ENCODE peak calls at places on chromosomes 1 and 21, in six cellular contexts. C is HCEC 1CT, F is testis, A is EL, U is NCI-H1105 treated with DMSO at 0.1 percent for 48 hours, S is NCI-H1694 treated with DMSO at 0.1 percent for 48 hours. Z is an unnamed sample.

GRCh38 chr1:5436808-5437207 is 555.4 kb downstream of the NPHP4 start:
- DNase-seq in C (no peak), F (no peak), A (no peak), U (no peak), S (no peak), Z (no peak)

GRCh38 chr1:24892188-24893153 is 37.6 kb downstream of the RUNX3 start:
- DNase-seq in C (no peak), F (no peak), A (no peak), U (no peak), S (no peak), Z (no peak)

GRCh38 chr21:44295163-44295601 is 4.7 kb upstream of the PFKL start:
- DNase-seq in C (no peak), F (no peak), A (no peak), U (no peak), S (no peak), Z (peak; percentile 59)

GRCh38 chr1:168974117-168974516 is 132.4 kb upstream of the ATP1B1 start:
- DNase-seq in C (peak; percentile 31), F (no peak), A (no peak), U (no peak), S (no peak), Z (no peak)

GRCh38 chr21:42233067-42233981 is 14.4 kb downstream of the ABCG1 start:
- DNase-seq in C (no peak), F (peak; percentile 67), A (no peak), U (no peak), S (no peak), Z (peak; percentile 56)

GRCh38 chr21:43306911-43307676 is 119.8 kb downstream of the SIK1 start:
- DNase-seq in C (peak; percentile 17), F (no peak), A (peak; percentile 82), U (no peak), S (no peak), Z (peak; percentile 41)

GRCh38 chr1:114511048-114511785 is at the start of gene TRIM33:
- DNase-seq in C (peak; percentile 89), F (peak; percentile 94), A (peak; percentile 91), U (peak; percentile 87), S (peak; percentile 87), Z (peak; percentile 94)

GRCh38 chr1:165143437-165144065 is 213.0 kb downstream of the LMX1A start:
- DNase-seq in C (no peak), F (peak; percentile 43), A (peak; percentile 10), U (no peak), S (no peak), Z (peak; percentile 48)

GRCh38 chr1:101259744-101260148 is 22.9 kb downstream of the S1PR1 start:
- DNase-seq in C (peak; percentile 89), F (no peak), A (peak; percentile 81), U (no peak), S (no peak), Z (no peak)

GRCh38 chr1:55211456-55211855 is 3.7 kb downstream of the USP24 start:
- DNase-seq in C (no peak), F (no peak), A (no peak), U (no peak), S (no peak), Z (no peak)

GRCh38 chr1:143727263-143727662 is 244.5 kb downstream of the FAM72C start:
- DNase-seq in C (no peak), F (no peak), A (no peak), U (no peak), S (no peak), Z (no peak)

GRCh38 chr21:39080366-39080765 is 102.9 kb downstream of the PSMG1 start:
- DNase-seq in C (no peak), F (no peak), A (no peak), U (no peak), S (no peak), Z (no peak)

GRCh38 chr1:175641633-175642032 is 101.8 kb downstream of the TNR start:
- DNase-seq in C (no peak), F (no peak), A (no peak), U (no peak), S (no peak), Z (no peak)

GRCh38 chr1:239912471-239912870 is 179.2 kb upstream of the FMN2 start:
- DNase-seq in C (peak; percentile 17), F (no peak), A (peak; percentile 67), U (no peak), S (no peak), Z (no peak)

GRCh38 chr1:116927049-116927798 is 17.5 kb downstream of the PTGFRN start:
- DNase-seq in C (no peak), F (no peak), A (no peak), U (no peak), S (no peak), Z (no peak)

GRCh38 chr1:34131396-34132160 is 33.5 kb downstream of the CSMD2 start:
- DNase-seq in C (no peak), F (no peak), A (no peak), U (no peak), S (no peak), Z (no peak)

GRCh38 chr1:172671591-172671990 is 12.7 kb downstream of the FASLG start:
- DNase-seq in C (no peak), F (no peak), A (peak; percentile 73), U (no peak), S (no peak), Z (no peak)

Z was measured in NCI-H345.